ENCODE peak calls at places on chromosomes 16 and 17, in ten cellular contexts. N is psoas muscle; X is right lobe of liver; J is CD8-positive, alpha-beta memory T cell; V is lung; T is GM23338; M is pancreas; U is effector memory CD4-positive, alpha-beta T cell; S is heart right ventricle; Q is heart left ventricle. O is an unnamed sample.

GRCh38 chr16:75402174-75402820 is 31.0 kb downstream of the CFDP1 start:
- DNase-seq in N (no peak), X (no peak), J (no peak), V (no peak), T (no peak), M (no peak), U (no peak), S (peak), Q (no peak), O (no peak)

GRCh38 chr17:1156864-1157263 is 22.9 kb downstream of the ABR start:
- DNase-seq in N (no peak), X (no peak), J (no peak), V (no peak), T (no peak), M (no peak), U (no peak), S (no peak), Q (no peak), O (no peak)

GRCh38 chr16:80681436-80681835 is 123.0 kb downstream of the CDYL2 start:
- DNase-seq in N (no peak), X (no peak), J (no peak), V (no peak), T (no peak), M (no peak), U (no peak), S (no peak), Q (no peak), O (no peak)

GRCh38 chr17:7720125-7720524 is 2.6 kb downstream of the DNAH2 start:
- DNase-seq in N (no peak), X (no peak), J (no peak), V (no peak), T (peak), M (no peak), U (no peak), S (no peak), Q (no peak), O (no peak)

GRCh38 chr17:57760001-57760400 is 14.9 kb upstream of the CCDC182 start:
- DNase-seq in N (no peak), X (no peak), J (no peak), V (no peak), T (no peak), M (no peak), U (no peak), S (no peak), Q (no peak), O (no peak)

GRCh38 chr16:22678311-22678710 is 135.7 kb upstream of the HS3ST2 start:
- DNase-seq in N (no peak), X (no peak), J (no peak), V (no peak), T (no peak), M (no peak), U (no peak), S (no peak), Q (no peak), O (no peak)

GRCh38 chr16:75279277-75279676 is 27.9 kb upstream of the BCAR1 start:
- DNase-seq in N (no peak), X (no peak), J (no peak), V (no peak), T (no peak), M (no peak), U (no peak), S (no peak), Q (no peak), O (no peak)

GRCh38 chr17:63881935-63882601 is at the start of gene GH2:
- DNase-seq in N (no peak), X (no peak), J (peak), V (peak), T (peak), M (peak), U (peak), S (peak), Q (no peak), O (peak)

GRCh38 chr17:59752446-59752845 is 45.0 kb downstream of the VMP1 start:
- DNase-seq in N (no peak), X (no peak), J (no peak), V (no peak), T (no peak), M (no peak), U (no peak), S (no peak), Q (no peak), O (no peak)

GRCh38 chr16:14373406-14373805 is 256.7 kb downstream of the PARN start:
- DNase-seq in N (no peak), X (no peak), J (no peak), V (no peak), T (no peak), M (no peak), U (no peak), S (no peak), Q (no peak), O (no peak)

GRCh38 chr17:31834448-31834847 is 24.6 kb downstream of the COPRS start:
- DNase-seq in N (no peak), X (peak), J (no peak), V (no peak), T (no peak), M (no peak), U (no peak), S (no peak), Q (no peak), O (no peak)

GRCh38 chr17:42248351-42249179 is 27.6 kb downstream of the STAT5B start:
- DNase-seq in N (peak), X (peak), J (peak), V (peak), T (peak), M (peak), U (peak), S (peak), Q (peak), O (peak)

GRCh38 chr17:76445697-76446448 is 7.1 kb downstream of the UBE2O start:
- DNase-seq in N (no peak), X (no peak), J (no peak), V (no peak), T (no peak), M (no peak), U (no peak), S (no peak), Q (no peak), O (no peak)

GRCh38 chr17:70945386-70945785 is 776.1 kb downstream of the KCNJ2 start:
- DNase-seq in N (no peak), X (no peak), J (no peak), V (no peak), T (peak), M (no peak), U (no peak), S (no peak), Q (no peak), O (no peak)

GRCh38 chr16:2969545-2970521 is 685 bp downstream of the PAQR4 start:
- DNase-seq in N (peak), X (peak), J (peak), V (peak), T (peak), M (peak), U (peak), S (peak), Q (peak), O (peak)
- H3K27ac ChIP-seq in N (peak), X (peak), J (peak), V (peak), T (no peak), M (peak), U (peak), S (peak), Q (peak), O (peak)

GRCh38 chr17:35345926-35346771 is 27.3 kb downstream of the SLFN11 start:
- DNase-seq in N (peak), X (peak), J (peak), V (peak), T (peak), M (peak), U (peak), S (peak), Q (peak), O (peak)
- H3K4me3 ChIP-seq in N (peak), X (peak), J (peak), V (peak), T (peak), M (no peak), U (peak), S (peak), Q (peak), O (peak)

GRCh38 chr17:38454528-38454927 is 26.3 kb downstream of the ARHGAP23 start:
- DNase-seq in N (peak), X (no peak), J (no peak), V (peak), T (no peak), M (no peak), U (no peak), S (peak), Q (peak), O (peak)
- H3K27ac ChIP-seq in N (peak), X (no peak), J (no peak), V (peak), T (peak), M (no peak), U (no peak), S (peak), Q (peak), O (peak)

GRCh38 chr16:89392881-89393730 is 97.3 kb downstream of the ANKRD11 start:
- DNase-seq in N (peak), X (no peak), J (no peak), V (no peak), T (peak), M (no peak), U (no peak), S (no peak), Q (peak), O (no peak)

GRCh38 chr16:89396156-89396555 is 94.2 kb downstream of the ANKRD11 start:
- DNase-seq in N (peak), X (peak), J (no peak), V (no peak), T (no peak), M (no peak), U (no peak), S (no peak), Q (peak), O (no peak)

GRCh38 chr16:89393731-89394406 is 96.5 kb downstream of the ANKRD11 start:
- DNase-seq in N (peak), X (peak), J (no peak), V (peak), T (no peak), M (peak), U (no peak), S (peak), Q (peak), O (no peak)

GRCh38 chr16:89397331-89397861 is 93.0 kb downstream of the ANKRD11 start:
- DNase-seq in N (no peak), X (no peak), J (no peak), V (no peak), T (no peak), M (no peak), U (no peak), S (no peak), Q (peak), O (no peak)

GRCh38 chr16:89395150-89396142 is 94.9 kb downstream of the ANKRD11 start:
- DNase-seq in N (peak), X (peak), J (no peak), V (peak), T (no peak), M (peak), U (no peak), S (peak), Q (peak), O (peak)
- H3K4me3 ChIP-seq in N (no peak), X (no peak), J (no peak), V (no peak), T (no peak), M (no peak), U (no peak), S (no peak), Q (no peak), O (no peak)

DNA sequence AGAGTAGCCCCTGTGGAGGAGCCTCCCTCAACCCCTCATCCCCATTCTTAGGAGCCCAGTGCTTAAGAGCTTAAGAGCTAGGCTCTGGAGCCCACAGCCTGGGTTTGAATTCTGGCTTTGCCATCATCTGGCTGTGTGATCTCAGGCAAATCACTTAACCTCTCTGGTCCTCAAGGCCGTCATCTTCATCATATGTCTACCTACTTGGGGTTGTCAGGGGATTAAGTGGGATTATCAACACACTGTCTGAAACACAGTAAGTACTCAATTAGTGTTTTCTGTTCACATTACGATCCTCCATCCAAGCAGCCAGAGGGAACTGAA is 4.8 kb downstream of the SREBF1 start:
- DNase-seq in N (no peak), X (no peak), J (no peak), V (no peak), T (no peak), M (no peak), U (no peak), S (no peak), Q (no peak), O (no peak)
- H3K27ac ChIP-seq in N (peak), X (peak), J (no peak), V (no peak), T (no peak), M (no peak), U (no peak), S (peak), Q (peak), O (no peak)

GRCh38 chr17:74715144-74715543 is 2.4 kb upstream of the CD300LF start:
- DNase-seq in N (no peak), X (no peak), J (no peak), V (peak), T (no peak), M (no peak), U (no peak), S (no peak), Q (no peak), O (no peak)

GRCh38 chr17:74713199-74713755 is 554 bp upstream of the CD300LF start:
- DNase-seq in N (no peak), X (no peak), J (no peak), V (no peak), T (no peak), M (no peak), U (no peak), S (no peak), Q (no peak), O (no peak)

GRCh38 chr17:74712756-74713155 is at the start of gene CD300LF:
- DNase-seq in N (no peak), X (no peak), J (no peak), V (peak), T (no peak), M (no peak), U (no peak), S (peak), Q (peak), O (no peak)

GRCh38 chr17:74712301-74712700 is 422 bp downstream of the CD300LF start:
- DNase-seq in N (no peak), X (no peak), J (no peak), V (no peak), T (no peak), M (no peak), U (no peak), S (no peak), Q (no peak), O (no peak)

GRCh38 chr17:74711058-74711824 is 1.5 kb downstream of the CD300LF start:
- DNase-seq in N (no peak), X (no peak), J (no peak), V (no peak), T (no peak), M (no peak), U (no peak), S (no peak), Q (no peak), O (no peak)
- H3K4me3 ChIP-seq in N (no peak), X (no peak), J (no peak), V (no peak), T (no peak), M (no peak), U (no peak), S (peak), Q (no peak), O (no peak)

GRCh38 chr17:48021964-48022363 is 15.6 kb downstream of the COPZ2 start:
- DNase-seq in N (no peak), X (peak), J (no peak), V (no peak), T (no peak), M (no peak), U (no peak), S (no peak), Q (no peak), O (no peak)

GRCh38 chr17:48022906-48023305 is 14.7 kb downstream of the COPZ2 start:
- DNase-seq in N (no peak), X (no peak), J (no peak), V (no peak), T (no peak), M (no peak), U (no peak), S (no peak), Q (no peak), O (no peak)

GRCh38 chr17:48025040-48025903 is 12.3 kb downstream of the COPZ2 start:
- DNase-seq in N (peak), X (peak), J (peak), V (peak), T (peak), M (peak), U (peak), S (peak), Q (peak), O (peak)

GRCh38 chr17:48024149-48025039 is 13.2 kb downstream of the COPZ2 start:
- DNase-seq in N (peak), X (peak), J (peak), V (peak), T (peak), M (peak), U (peak), S (peak), Q (peak), O (peak)

DNA sequence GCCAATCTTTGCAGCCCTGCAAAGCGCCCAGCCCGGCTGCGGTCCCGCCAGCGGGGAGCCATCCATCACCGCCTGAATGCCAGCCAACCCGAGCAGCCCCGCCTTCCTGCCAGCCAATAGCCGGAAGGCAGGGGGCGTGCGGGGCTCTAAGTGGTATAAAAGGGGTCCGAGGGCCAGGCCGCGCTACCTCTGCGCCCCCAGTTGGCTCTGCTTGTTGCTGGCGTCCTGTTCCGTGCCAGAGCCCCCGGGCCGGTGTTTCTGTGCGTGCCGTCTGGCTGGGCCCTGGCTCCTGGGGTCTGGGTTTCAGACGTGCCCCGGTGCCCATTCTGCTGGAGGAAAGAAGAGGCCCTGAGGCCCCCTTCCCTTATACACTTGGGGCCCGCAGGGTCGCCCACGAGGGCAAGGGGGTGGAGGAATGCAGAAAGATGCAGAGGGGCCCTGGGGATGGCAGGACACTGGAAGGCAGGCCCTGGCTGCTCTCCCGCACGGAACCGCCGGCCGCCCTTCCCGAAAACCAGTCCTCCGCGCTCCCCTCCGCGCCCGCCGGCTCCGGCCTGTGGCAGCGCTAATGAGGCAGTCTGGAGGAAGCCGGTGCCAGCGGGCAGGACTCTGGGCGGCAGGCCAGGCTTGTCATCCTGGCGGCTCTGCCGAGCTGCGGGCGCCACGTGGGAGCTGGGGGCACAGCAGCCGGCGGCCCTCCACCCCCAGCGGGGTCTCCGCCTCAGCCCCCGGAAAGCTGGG is 14.0 kb downstream of the COPZ2 start:
- DNase-seq in N (peak), X (peak), J (peak), V (peak), T (peak), M (peak), U (peak), S (peak), Q (peak), O (peak)
- H3K27ac ChIP-seq in N (peak), X (no peak), J (peak), V (peak), T (no peak), M (peak), U (peak), S (peak), Q (peak), O (peak)

DNA sequence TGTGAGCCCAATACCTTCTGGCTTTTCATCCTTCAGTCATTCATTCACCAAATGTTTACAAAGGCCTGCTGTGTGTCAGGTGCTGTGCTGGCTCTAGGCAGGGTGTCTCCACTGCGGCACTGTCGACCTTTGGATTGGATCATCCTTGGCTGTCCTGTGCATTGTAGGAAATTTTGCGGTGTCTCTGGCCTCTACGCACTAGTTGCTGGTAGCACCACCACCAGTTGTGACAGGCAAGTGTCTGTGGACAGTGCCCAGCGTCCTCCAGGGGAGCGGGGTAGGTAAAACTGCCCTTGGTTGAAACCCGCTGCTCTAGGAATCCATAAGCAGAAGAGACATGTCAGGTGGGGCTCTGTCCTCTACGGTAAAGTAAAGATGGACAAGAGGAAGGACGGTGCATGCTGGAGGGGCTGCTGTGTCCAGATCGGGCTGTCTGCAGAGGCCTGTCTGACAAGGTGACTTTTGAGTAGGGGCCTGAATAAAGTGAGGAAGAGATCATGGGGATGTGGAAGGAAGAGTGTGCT is 123.7 kb downstream of the SNX29 start:
- DNase-seq in N (no peak), X (no peak), J (no peak), V (no peak), T (no peak), M (no peak), U (no peak), S (no peak), Q (no peak), O (no peak)
- H3K4me3 ChIP-seq in N (no peak), X (no peak), J (no peak), V (no peak), T (no peak), M (no peak), U (no peak), S (no peak), Q (no peak), O (no peak)

O was measured in prostate gland.